ENCODE peak calls at places on chromosomes 4 and X, in seven cellular contexts. G, E, V, M, H, U and K are unnamed samples.

GRCh38 chrX:80808160-80808735 is 1.4 kb downstream of the BRWD3 start:
- DNase-seq in G (peak), E (peak), V (peak), M (peak), H (peak), U (no peak), K (peak)

GRCh38 chr4:175947117-175947722 is 118.4 kb upstream of the WDR17 start:
- DNase-seq in G (no peak), E (no peak), V (peak), M (no peak), H (peak), U (no peak), K (peak)

GRCh38 chr4:138510053-138510452 is 267.9 kb upstream of the SLC7A11 start:
- DNase-seq in G (no peak), E (no peak), V (no peak), M (no peak), H (no peak), U (no peak), K (no peak)

GRCh38 chrX:19544693-19545305 is 29.5 kb upstream of the MAP3K15 start:
- DNase-seq in G (peak), E (no peak), V (peak), M (peak), H (peak), U (no peak), K (peak)

GRCh38 chr4:168451744-168452394 is 28.4 kb downstream of the DDX60L start:
- DNase-seq in G (no peak), E (no peak), V (no peak), M (no peak), H (no peak), U (peak), K (peak)

GRCh38 chr4:8151165-8151650 is 7.4 kb downstream of the ABLIM2 start:
- DNase-seq in G (no peak), E (no peak), V (no peak), M (no peak), H (no peak), U (no peak), K (no peak)

GRCh38 chr4:76767983-76768382 is 130.0 kb downstream of the SOWAHB start:
- DNase-seq in G (no peak), E (no peak), V (no peak), M (no peak), H (no peak), U (no peak), K (no peak)

GRCh38 chr4:52560844-52561280 is 98.2 kb downstream of the USP46 start:
- DNase-seq in G (no peak), E (no peak), V (no peak), M (no peak), H (no peak), U (no peak), K (no peak)